ENCODE peak calls at places on chromosome 1, in seven cellular contexts. T is LHCN-M2; Z is activated CD8-positive, alpha-beta T cell treated with anti-CD3 and anti-CD28 coated beads, Interleukin-2, amount 10 ng/mL, durations not matched to agents 7 days and 5 days; L is pancreas; U is OCI-LY7; E is smooth muscle cell of the brain vasculature; S is activated naive CD4-positive, alpha-beta T cell treated with anti-CD3 and anti-CD28 coated beads, Interleukin-2, amount 10 ng/mL, durations not matched to agents 7 days and 5 days. M is an unnamed sample.

GRCh38 chr1:147723691-147724323 is 36.6 kb downstream of the GJA5 start:
- DNase-seq in T (peak), Z (peak), L (peak), U (peak), E (no peak), S (peak), M (no peak)

GRCh38 chr1:205391386-205391785 is 30.5 kb downstream of the LEMD1 start:
- DNase-seq in T (no peak), Z (no peak), L (no peak), U (no peak), E (no peak), S (no peak), M (no peak)

GRCh38 chr1:219564072-219564471 is 48.8 kb downstream of the ZC3H11B start:
- DNase-seq in T (no peak), Z (no peak), L (no peak), U (no peak), E (no peak), S (no peak), M (no peak)

GRCh38 chr1:162849711-162850110 is 11.3 kb downstream of the CCDC190 start:
- DNase-seq in T (no peak), Z (no peak), L (no peak), U (no peak), E (no peak), S (no peak), M (no peak)

GRCh38 chr1:109425902-109426277 is 358 bp downstream of the PSMA5 start:
- DNase-seq in T (peak), Z (peak), L (no peak), U (peak), E (no peak), S (peak), M (no peak)

GRCh38 chr1:43590389-43590788 is 59.6 kb upstream of the KDM4A start:
- DNase-seq in T (no peak), Z (no peak), L (no peak), U (no peak), E (no peak), S (no peak), M (no peak)

GRCh38 chr1:239361403-239361802 is 25.0 kb upstream of the CHRM3 start:
- DNase-seq in T (peak), Z (no peak), L (no peak), U (no peak), E (no peak), S (no peak), M (no peak)

GRCh38 chr1:52629667-52630066 is 3.3 kb upstream of the SHISAL2A start:
- DNase-seq in T (no peak), Z (no peak), L (no peak), U (no peak), E (no peak), S (no peak), M (no peak)